ENCODE peak calls at places on chromosomes 3 and 15, in ten cellular contexts. I is mammary epithelial cell; M is BE2C; S is activated T-helper 9 cell treated with anti-CD3 and anti-CD28 coated beads, Interleukin-2, amount 50 U/mL, for 16 hours; P is GM03348; O is iris pigment epithelial cell; G is heart left ventricle; K is uterus; U is D341Med; Z is DMS79 treated with DMSO at 0.1 percent for 48 hours. X is an unnamed sample.

GRCh38 chr3:121942116-121942786 is 48.0 kb downstream of the SLC15A2 start:
- DNase-seq in U (no peak), I (peak; percentile 51), O (peak; percentile 21), M (no peak), Z (peak; percentile 48), P (no peak), K (no peak), S (no peak), G (no peak), X (no peak)

GRCh38 chr15:89034305-89034704 is 54.0 kb upstream of the ABHD2 start:
- DNase-seq in Z (no peak), S (no peak), O (peak; percentile 47), M (no peak), K (no peak), G (no peak), U (no peak), P (peak; percentile 48), I (peak; percentile 9), X (no peak)

GRCh38 chr15:100559330-100559729 is 30.6 kb upstream of the CERS3 start:
- DNase-seq in P (peak; percentile 74), O (peak; percentile 87), S (no peak), U (no peak), G (no peak), K (no peak), Z (no peak), M (no peak), I (peak; percentile 29), X (no peak)

GRCh38 chr3:196641278-196642058 is 2.0 kb downstream of the NRROS start:
- DNase-seq in G (no peak), K (no peak), O (no peak), P (no peak), S (peak; percentile 54), M (no peak), I (no peak), Z (no peak), U (no peak), X (no peak)

GRCh38 chr3:110968076-110968475 is 103.5 kb upstream of the NECTIN3 start:
- DNase-seq in O (no peak), G (no peak), Z (no peak), K (no peak), U (no peak), S (no peak), M (no peak), P (no peak), I (no peak), X (no peak)

GRCh38 chr15:71170163-71170562 is 54.9 kb downstream of the THSD4 start:
- DNase-seq in I (no peak), O (no peak), P (no peak), S (no peak), Z (no peak), K (no peak), G (no peak), M (no peak), U (no peak), X (no peak)

GRCh38 chr3:196712514-196713413 is 587 bp downstream of the PIGX start:
- DNase-seq in I (peak; percentile 56), U (no peak), K (peak; percentile 54), S (peak; percentile 63), M (no peak), Z (peak; percentile 60), O (peak; percentile 61), P (peak; percentile 91), G (peak; percentile 78), X (peak; percentile 89)

GRCh38 chr3:80770106-80771079 is 991.1 kb downstream of the GBE1 start:
- DNase-seq in Z (no peak), P (peak; percentile 39), S (no peak), U (no peak), O (no peak), G (no peak), M (no peak), I (no peak), K (no peak), X (no peak)

GRCh38 chr15:69570997-69571396 is 118.4 kb downstream of the RPLP1 start:
- DNase-seq in M (no peak), I (no peak), S (no peak), G (no peak), Z (no peak), U (no peak), O (no peak), K (no peak), P (no peak), X (no peak)

GRCh38 chr15:72237286-72238224 is 6.6 kb upstream of the PKM start:
- DNase-seq in O (peak; percentile 98), M (peak; percentile 60), U (no peak), G (peak; percentile 44), Z (no peak), P (peak; percentile 93), S (peak; percentile 56), K (peak; percentile 63), I (peak; percentile 97), X (peak; percentile 83)

GRCh38 chr3:71885001-71885400 is 100.1 kb upstream of the PROK2 start:
- DNase-seq in Z (no peak), P (no peak), S (no peak), M (no peak), I (no peak), G (no peak), O (no peak), U (no peak), K (no peak), X (no peak)

GRCh38 chr15:89096664-89097063 is 8.4 kb downstream of the ABHD2 start:
- DNase-seq in P (no peak), I (no peak), Z (no peak), S (no peak), K (no peak), G (no peak), M (no peak), O (peak; percentile 50), U (no peak), X (no peak)

GRCh38 chr15:60744826-60745225 is 265.9 kb upstream of the ICE2 start:
- DNase-seq in O (no peak), U (no peak), S (no peak), K (no peak), P (peak; percentile 20), Z (no peak), M (no peak), G (peak; percentile 30), I (no peak), X (no peak)

GRCh38 chr3:142817897-142818296 is 71.0 kb downstream of the PCOLCE2 start:
- DNase-seq in U (no peak), Z (no peak), M (no peak), K (no peak), P (no peak), S (no peak), I (no peak), O (peak; percentile 3), G (no peak), X (no peak)

GRCh38 chr15:43488790-43489585 is 4.0 kb downstream of the TP53BP1 start:
- DNase-seq in I (no peak), O (no peak), G (no peak), K (no peak), P (no peak), M (no peak), Z (no peak), U (no peak), S (no peak), X (no peak)

GRCh38 chr3:60307800-60308199 is 943.5 kb downstream of the FHIT start:
- DNase-seq in S (no peak), Z (no peak), P (no peak), K (no peak), M (no peak), U (no peak), G (no peak), O (no peak), I (no peak), X (no peak)

GRCh38 chr3:102053375-102053989 is 204.2 kb downstream of the NFKBIZ start:
- DNase-seq in I (peak; percentile 92), O (peak; percentile 87), K (no peak), U (no peak), Z (no peak), G (no peak), M (no peak), P (peak; percentile 53), S (no peak), X (no peak)

GRCh38 chr3:97647441-97647840 is 117.1 kb upstream of the ARL6 start:
- DNase-seq in G (no peak), U (peak; percentile 9), I (no peak), S (no peak), Z (no peak), M (no peak), O (no peak), K (no peak), P (no peak), X (no peak)

GRCh38 chr3:120497318-120497717 is 46.5 kb upstream of the FSTL1 start:
- DNase-seq in G (peak; percentile 25), M (no peak), Z (no peak), I (peak; percentile 85), U (no peak), O (peak; percentile 98), S (no peak), K (no peak), P (peak; percentile 49), X (no peak)

GRCh38 chr15:97547381-97547780 is 413.1 kb upstream of the ARRDC4 start:
- DNase-seq in K (no peak), S (no peak), Z (no peak), G (no peak), U (no peak), P (no peak), I (no peak), M (no peak), O (no peak), X (no peak)

GRCh38 chr3:197356741-197357140 is 58.3 kb upstream of the DLG1 start:
- DNase-seq in S (no peak), U (no peak), Z (peak; percentile 78), G (no peak), K (no peak), M (no peak), I (no peak), P (no peak), O (no peak), X (no peak)

GRCh38 chr15:60590935-60591490 is 112.1 kb upstream of the ICE2 start:
- DNase-seq in Z (no peak), U (peak; percentile 86), S (peak; percentile 46), P (peak; percentile 59), O (peak; percentile 59), M (peak; percentile 65), G (peak; percentile 35), I (no peak), K (peak; percentile 49), X (no peak)

GRCh38 chr3:57917611-57918010 is 90.6 kb upstream of the FLNB start:
- DNase-seq in U (no peak), O (no peak), P (no peak), K (no peak), S (no peak), G (no peak), I (no peak), Z (no peak), M (no peak), X (no peak)

GRCh38 chr15:62135532-62136134 is 29.5 kb downstream of the C2CD4B start:
- DNase-seq in G (peak; percentile 16), O (peak; percentile 57), P (no peak), M (no peak), S (no peak), U (no peak), K (peak; percentile 49), Z (no peak), I (peak; percentile 52), X (no peak)

GRCh38 chr15:62087671-62088360 is 21.0 kb downstream of the C2CD4A start:
- DNase-seq in U (no peak), O (peak; percentile 21), P (peak; percentile 51), I (peak; percentile 9), G (no peak), K (no peak), S (no peak), M (peak; percentile 61), Z (no peak), X (no peak)

GRCh38 chr3:4898454-4899313 is 80.6 kb upstream of the BHLHE40 start:
- DNase-seq in M (no peak), I (peak; percentile 38), G (no peak), S (no peak), P (peak; percentile 30), K (no peak), O (peak; percentile 85), U (no peak), Z (no peak), X (no peak)

GRCh38 chr15:66848666-66849392 is 146.8 kb downstream of the SMAD6 start:
- DNase-seq in O (no peak), P (no peak), K (no peak), I (no peak), S (no peak), U (peak; percentile 11), Z (no peak), G (peak; percentile 8), M (no peak), X (peak; percentile 67)

GRCh38 chr3:89223188-89223587 is 115.8 kb downstream of the EPHA3 start:
- DNase-seq in K (no peak), U (no peak), S (no peak), G (no peak), P (no peak), O (no peak), I (no peak), M (no peak), Z (no peak), X (no peak)

X was measured in cardiac septum.